ENCODE peak calls at places on chromosomes 6 and 20, in nine cellular contexts. O, D, Y, E, C, M, I, Z and N are unnamed samples.

GRCh38 chr6:45661667-45662066 is 283.9 kb upstream of the SUPT3H start:
- DNase-seq in I (no peak), D (no peak), C (no peak), Y (no peak), Z (peak; percentile 27), E (no peak), M (no peak), O (no peak), N (no peak)

GRCh38 chr6:113362542-113363430 is 494.4 kb upstream of the MARCKS start:
- DNase-seq in Z (peak; percentile 36), Y (no peak), M (no peak), C (no peak), E (no peak), D (no peak), I (no peak), O (no peak), N (no peak)

GRCh38 chr6:21079468-21080048 is 514.0 kb upstream of the SOX4 start:
- DNase-seq in M (no peak), O (no peak), E (no peak), D (no peak), Z (peak; percentile 44), Y (no peak), C (no peak), I (no peak), N (no peak)

GRCh38 chr6:132764370-132764769 is 6.7 kb upstream of the VNN2 start:
- DNase-seq in D (peak; percentile 79), C (no peak), M (no peak), E (no peak), Y (no peak), Z (peak; percentile 88), O (no peak), I (peak; percentile 63), N (peak; percentile 80)

GRCh38 chr6:156617376-156617775 is 159.8 kb upstream of the ARID1B start:
- DNase-seq in Y (no peak), D (peak; percentile 39), C (peak; percentile 35), M (no peak), I (peak; percentile 58), E (no peak), Z (peak; percentile 81), O (no peak), N (no peak)

GRCh38 chr20:49468412-49468811 is 14.1 kb downstream of the KCNB1 start:
- DNase-seq in E (no peak), C (no peak), O (no peak), D (no peak), M (no peak), Z (no peak), I (no peak), Y (no peak), N (no peak)

GRCh38 chr6:44668391-44668930 is 281.0 kb downstream of the CDC5L start:
- DNase-seq in C (no peak), I (no peak), Y (no peak), M (no peak), Z (no peak), E (no peak), D (no peak), O (no peak), N (no peak)

GRCh38 chr6:118387921-118388701 is 160.0 kb upstream of the PLN start:
- DNase-seq in O (no peak), Y (no peak), Z (peak; percentile 77), E (no peak), C (no peak), M (no peak), D (no peak), I (no peak), N (no peak)

GRCh38 chr6:32973144-32973854 is 4.9 kb downstream of the BRD2 start:
- DNase-seq in E (peak; percentile 40), D (peak; percentile 25), Z (no peak), C (peak; percentile 56), M (peak; percentile 56), Y (no peak), O (no peak), I (no peak), N (peak; percentile 60)

GRCh38 chr6:116476021-116476678 is 15.0 kb downstream of the CALHM6 start:
- DNase-seq in Y (no peak), Z (no peak), I (no peak), C (no peak), E (no peak), M (no peak), O (no peak), D (no peak), N (no peak)

GRCh38 chr6:42226251-42227143 is 8.8 kb upstream of the MRPS10 start:
- DNase-seq in Y (no peak), O (no peak), C (no peak), Z (no peak), I (no peak), D (peak; percentile 93), M (no peak), E (no peak), N (no peak)

GRCh38 chr6:111874030-111874425 is 776 bp upstream of the FYN start:
- DNase-seq in D (peak; percentile 31), C (no peak), Z (peak; percentile 27), M (peak; percentile 45), O (no peak), E (peak; percentile 38), I (no peak), Y (no peak), N (no peak)

GRCh38 chr6:125953502-125953875 is 3.1 kb upstream of the HINT3 start:
- DNase-seq in D (no peak), I (no peak), Y (no peak), E (no peak), C (peak; percentile 57), M (no peak), Z (no peak), O (peak; percentile 72), N (no peak)

GRCh38 chr6:125957391-125957693 is 772 bp downstream of the HINT3 start:
- DNase-seq in Z (no peak), O (no peak), C (no peak), Y (no peak), E (no peak), M (no peak), D (no peak), I (no peak), N (no peak)

GRCh38 chr6:125952764-125953501 is 3.6 kb upstream of the HINT3 start:
- DNase-seq in Y (no peak), C (no peak), O (peak; percentile 71), D (no peak), M (no peak), I (no peak), Z (no peak), E (no peak), N (peak; percentile 23)

GRCh38 chr6:125956506-125957390 is at the start of gene HINT3:
- DNase-seq in D (peak; percentile 97), O (peak; percentile 100), C (peak; percentile 96), M (peak; percentile 98), I (peak; percentile 99), E (peak; percentile 97), Z (peak; percentile 98), Y (peak; percentile 99), N (peak; percentile 98)

DNA sequence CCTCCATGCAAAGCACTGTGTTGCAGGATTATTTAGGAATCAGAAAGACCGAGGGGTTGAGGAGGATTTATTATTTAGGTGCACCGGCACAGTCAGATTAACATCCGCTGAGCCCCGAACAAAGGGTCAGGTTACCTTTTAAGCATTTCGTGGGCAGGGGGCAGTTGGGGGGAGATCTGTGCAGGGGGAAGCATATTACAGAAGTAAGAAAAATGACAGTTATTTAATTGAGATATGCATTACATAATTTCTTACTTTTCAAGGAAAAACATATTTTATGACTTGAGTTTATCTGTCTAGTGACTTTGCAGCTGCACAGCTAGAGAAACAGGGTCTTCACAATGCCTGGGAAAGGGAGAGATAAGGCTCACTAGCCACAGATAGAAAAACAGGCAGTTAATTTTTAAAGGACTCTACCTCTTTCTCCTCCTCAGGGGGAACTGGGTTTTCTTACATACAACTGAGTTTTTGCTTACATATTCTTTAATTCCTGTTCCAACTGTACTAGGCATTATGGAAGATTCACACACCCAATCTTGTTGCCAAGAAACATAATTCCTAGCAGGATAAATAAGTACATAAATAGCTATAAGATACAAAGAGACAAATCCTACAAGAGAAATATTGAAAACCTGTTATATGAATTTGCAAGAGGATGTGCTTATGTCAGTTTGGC is 1.7 kb upstream of the HINT3 start:
- DNase-seq in Z (no peak), O (no peak), I (no peak), D (no peak), C (no peak), Y (no peak), E (no peak), M (no peak), N (no peak)
- H3K4me1 ChIP-seq in Z (peaks cover 8% of the 10 kb centered on the region), O (peaks cover 28% of the 10 kb centered on the region), I (peaks cover 3% of the 10 kb centered on the region), D (peaks cover 21% of the 10 kb centered on the region), C (peaks cover 16% of the 10 kb centered on the region), Y (peaks cover 24% of the 10 kb centered on the region), E (peaks cover 7% of the 10 kb centered on the region), M (peaks cover 16% of the 10 kb centered on the region), N (no peaks in the 10 kb centered on the region)

GRCh38 chr6:108606130-108606797 is 45.5 kb downstream of the FOXO3 start:
- DNase-seq in D (no peak), M (no peak), C (no peak), I (no peak), Z (no peak), E (no peak), Y (no peak), O (no peak), N (no peak)
- H3K4me1 ChIP-seq in D (peaks cover 26% of the 10 kb centered on the region), M (no peaks in the 10 kb centered on the region), C (peaks cover 47% of the 10 kb centered on the region), I (peaks cover 5% of the 10 kb centered on the region), Z (peaks cover 23% of the 10 kb centered on the region), E (peaks cover 71% of the 10 kb centered on the region), Y (peaks cover 72% of the 10 kb centered on the region), O (peaks cover 7% of the 10 kb centered on the region), N (peaks cover 22% of the 10 kb centered on the region)

DNA sequence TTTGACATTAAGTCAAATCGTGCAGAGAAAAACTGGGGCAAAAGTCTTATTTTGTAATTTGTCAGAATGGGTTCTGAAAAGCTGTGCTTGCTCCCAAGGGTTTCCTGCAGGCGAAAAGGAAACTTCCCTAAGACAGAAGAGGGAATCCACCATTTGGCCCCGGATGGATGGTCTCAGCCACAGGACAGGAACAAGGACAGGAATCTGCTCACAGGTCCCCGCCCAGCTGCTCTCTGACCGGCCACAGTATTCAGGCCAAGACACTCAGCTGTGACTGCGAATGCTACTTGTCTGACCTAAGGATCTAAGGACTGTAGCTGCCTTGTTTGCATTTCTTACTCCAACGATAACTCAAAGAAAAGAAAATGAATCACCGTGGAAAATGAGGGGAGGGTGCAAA is 197.0 kb downstream of the BMP7 start:
- DNase-seq in E (no peak), Z (no peak), O (no peak), M (no peak), Y (no peak), C (no peak), D (no peak), I (no peak), N (no peak)
- H3K4me1 ChIP-seq in E (no peaks in the 10 kb centered on the region), Z (peaks cover 10% of the 10 kb centered on the region), O (no peaks in the 10 kb centered on the region), M (no peaks in the 10 kb centered on the region), Y (no peaks in the 10 kb centered on the region), C (no peaks in the 10 kb centered on the region), D (peaks cover 30% of the 10 kb centered on the region), I (no peaks in the 10 kb centered on the region), N (no peaks in the 10 kb centered on the region)

DNA sequence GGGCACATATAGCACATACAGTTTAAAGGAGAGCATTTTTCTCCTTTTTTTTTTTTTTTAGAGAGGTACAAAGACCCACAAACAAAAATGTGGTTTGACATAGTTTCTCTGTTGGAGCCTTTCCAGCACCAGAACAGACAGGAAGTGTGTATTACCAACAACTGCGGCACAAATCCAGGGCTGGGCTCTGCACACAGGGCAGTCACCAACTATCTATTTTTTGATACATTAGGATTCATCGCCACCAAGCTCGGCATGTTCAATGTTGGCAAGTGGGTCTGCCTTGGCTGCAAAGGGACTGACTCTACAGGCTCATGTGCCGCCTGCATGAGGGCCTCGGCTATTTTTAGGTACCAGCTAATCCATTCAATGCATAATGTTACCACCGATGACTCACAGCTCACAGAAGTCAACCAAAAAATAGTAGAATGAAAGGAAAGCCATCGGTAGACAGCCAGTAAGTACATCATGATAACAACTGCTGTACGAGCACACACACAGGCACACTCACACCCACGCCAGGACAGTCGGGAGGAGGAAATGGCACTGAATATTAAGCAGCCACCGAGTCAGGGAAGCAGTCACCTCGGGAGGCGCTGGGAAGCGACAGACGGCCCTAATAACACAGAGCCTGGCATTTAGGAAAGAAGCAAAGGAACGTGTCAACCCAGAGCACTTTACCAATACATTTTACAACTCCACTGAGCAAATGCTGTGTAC is 81.6 kb downstream of the GMPR start:
- DNase-seq in E (peak; percentile 49), M (peak; percentile 66), O (peak; percentile 74), Z (peak; percentile 89), D (peak; percentile 61), C (peak; percentile 25), I (peak; percentile 86), Y (peak; percentile 75), N (no peak)
- H3K4me1 ChIP-seq in E (peaks cover 12% of the 10 kb centered on the region), M (peaks cover 58% of the 10 kb centered on the region), O (no peaks in the 10 kb centered on the region), Z (peaks cover 22% of the 10 kb centered on the region), D (peaks cover 16% of the 10 kb centered on the region), C (peaks cover 14% of the 10 kb centered on the region), I (no peaks in the 10 kb centered on the region), Y (peaks cover 52% of the 10 kb centered on the region), N (no peaks in the 10 kb centered on the region)